ENCODE peak calls at places on chromosomes 4 and X, in eight cellular contexts. One of them, this sample, is unnamed.

GRCh38 chr4:88991746-88992145 is 65.2 kb downstream of the FAM13A start:
- DNase-seq in upper lobe of right lung: no peak
- DNase-seq in heart right ventricle: no peak
- DNase-seq in fibroblast of lung: no peak
- DNase-seq in heart left ventricle: no peak
- DNase-seq in GM23338: no peak
- DNase-seq in dorsolateral prefrontal cortex: no peak
- DNase-seq in left ventricle myocardium inferior: no peak
- DNase-seq in this sample: no peak

GRCh38 chr4:10031663-10032590 is 10.6 kb upstream of the SLC2A9 start:
- DNase-seq in upper lobe of right lung: no peak
- DNase-seq in heart right ventricle: peak
- DNase-seq in fibroblast of lung: no peak
- DNase-seq in heart left ventricle: peak
- DNase-seq in GM23338: peak
- DNase-seq in dorsolateral prefrontal cortex: peak
- DNase-seq in left ventricle myocardium inferior: no peak
- DNase-seq in this sample: no peak

GRCh38 chr4:67122029-67122428 is 423.3 kb downstream of the CENPC start:
- DNase-seq in upper lobe of right lung: no peak
- DNase-seq in heart right ventricle: no peak
- DNase-seq in fibroblast of lung: no peak
- DNase-seq in heart left ventricle: no peak
- DNase-seq in GM23338: peak
- DNase-seq in dorsolateral prefrontal cortex: no peak
- DNase-seq in left ventricle myocardium inferior: no peak
- DNase-seq in this sample: no peak

GRCh38 chr4:122652379-122652778 is 31.5 kb upstream of the IL21 start:
- DNase-seq in upper lobe of right lung: no peak
- DNase-seq in heart right ventricle: no peak
- DNase-seq in fibroblast of lung: peak
- DNase-seq in heart left ventricle: no peak
- DNase-seq in GM23338: peak
- DNase-seq in dorsolateral prefrontal cortex: peak
- DNase-seq in left ventricle myocardium inferior: no peak
- DNase-seq in this sample: peak

GRCh38 chr4:172547724-172548123 is 620.9 kb upstream of the GALNT7 start:
- DNase-seq in upper lobe of right lung: no peak
- DNase-seq in heart right ventricle: no peak
- DNase-seq in fibroblast of lung: no peak
- DNase-seq in heart left ventricle: no peak
- DNase-seq in GM23338: no peak
- DNase-seq in dorsolateral prefrontal cortex: no peak
- DNase-seq in left ventricle myocardium inferior: no peak
- DNase-seq in this sample: no peak

GRCh38 chr4:2075171-2075986 is 16.3 kb downstream of the NAT8L start:
- DNase-seq in upper lobe of right lung: peak
- DNase-seq in heart right ventricle: no peak
- DNase-seq in fibroblast of lung: no peak
- DNase-seq in heart left ventricle: no peak
- DNase-seq in GM23338: no peak
- DNase-seq in dorsolateral prefrontal cortex: no peak
- DNase-seq in left ventricle myocardium inferior: no peak
- DNase-seq in this sample: no peak

GRCh38 chr4:119136541-119136940 is 909 bp downstream of the MYOZ2 start:
- DNase-seq in upper lobe of right lung: no peak
- DNase-seq in heart right ventricle: no peak
- DNase-seq in fibroblast of lung: peak
- DNase-seq in heart left ventricle: no peak
- DNase-seq in GM23338: peak
- DNase-seq in dorsolateral prefrontal cortex: no peak
- DNase-seq in left ventricle myocardium inferior: no peak
- DNase-seq in this sample: no peak

GRCh38 chr4:42646999-42647541 is 9.8 kb downstream of the ATP8A1 start:
- DNase-seq in upper lobe of right lung: no peak
- DNase-seq in heart right ventricle: no peak
- DNase-seq in fibroblast of lung: no peak
- DNase-seq in heart left ventricle: no peak
- DNase-seq in GM23338: no peak
- DNase-seq in dorsolateral prefrontal cortex: no peak
- DNase-seq in left ventricle myocardium inferior: no peak
- DNase-seq in this sample: no peak

GRCh38 chrX:5730561-5730960 is 498.1 kb downstream of the NLGN4X start:
- DNase-seq in upper lobe of right lung: no peak
- DNase-seq in heart right ventricle: no peak
- DNase-seq in fibroblast of lung: no peak
- DNase-seq in heart left ventricle: no peak
- DNase-seq in GM23338: no peak
- DNase-seq in dorsolateral prefrontal cortex: no peak
- DNase-seq in left ventricle myocardium inferior: no peak
- DNase-seq in this sample: peak

GRCh38 chr4:45475490-45475889 is 648.4 kb downstream of the GABRG1 start:
- DNase-seq in upper lobe of right lung: no peak
- DNase-seq in heart right ventricle: no peak
- DNase-seq in fibroblast of lung: no peak
- DNase-seq in heart left ventricle: no peak
- DNase-seq in GM23338: no peak
- DNase-seq in dorsolateral prefrontal cortex: no peak
- DNase-seq in left ventricle myocardium inferior: no peak
- DNase-seq in this sample: no peak

GRCh38 chr4:136088231-136088630 is 1444.1 kb downstream of the PCDH18 start:
- DNase-seq in upper lobe of right lung: no peak
- DNase-seq in heart right ventricle: no peak
- DNase-seq in fibroblast of lung: peak
- DNase-seq in heart left ventricle: no peak
- DNase-seq in GM23338: no peak
- DNase-seq in dorsolateral prefrontal cortex: no peak
- DNase-seq in left ventricle myocardium inferior: no peak
- DNase-seq in this sample: no peak

GRCh38 chr4:3473251-3473942 is 10.3 kb downstream of the DOK7 start:
- DNase-seq in upper lobe of right lung: no peak
- DNase-seq in heart right ventricle: no peak
- DNase-seq in fibroblast of lung: no peak
- DNase-seq in heart left ventricle: no peak
- DNase-seq in GM23338: no peak
- DNase-seq in dorsolateral prefrontal cortex: no peak
- DNase-seq in left ventricle myocardium inferior: peak
- DNase-seq in this sample: no peak

GRCh38 chr4:147964519-147964918 is 232.6 kb downstream of the ARHGAP10 start:
- DNase-seq in upper lobe of right lung: no peak
- DNase-seq in heart right ventricle: no peak
- DNase-seq in fibroblast of lung: peak
- DNase-seq in heart left ventricle: no peak
- DNase-seq in GM23338: no peak
- DNase-seq in dorsolateral prefrontal cortex: no peak
- DNase-seq in left ventricle myocardium inferior: no peak
- DNase-seq in this sample: no peak

GRCh38 chr4:122602277-122603142 is 18.4 kb downstream of the IL21 start:
- DNase-seq in upper lobe of right lung: no peak
- DNase-seq in heart right ventricle: no peak
- DNase-seq in fibroblast of lung: peak
- DNase-seq in heart left ventricle: no peak
- DNase-seq in GM23338: peak
- DNase-seq in dorsolateral prefrontal cortex: no peak
- DNase-seq in left ventricle myocardium inferior: no peak
- DNase-seq in this sample: peak

GRCh38 chr4:145557720-145558119 is 61.5 kb upstream of the MMAA start:
- DNase-seq in upper lobe of right lung: peak
- DNase-seq in heart right ventricle: peak
- DNase-seq in fibroblast of lung: peak
- DNase-seq in heart left ventricle: peak
- DNase-seq in GM23338: peak
- DNase-seq in dorsolateral prefrontal cortex: peak
- DNase-seq in left ventricle myocardium inferior: peak
- DNase-seq in this sample: peak

GRCh38 chrX:65921363-65921762 is 118.5 kb downstream of the VSIG4 start:
- DNase-seq in upper lobe of right lung: no peak
- DNase-seq in heart right ventricle: no peak
- DNase-seq in fibroblast of lung: no peak
- DNase-seq in heart left ventricle: no peak
- DNase-seq in GM23338: no peak
- DNase-seq in dorsolateral prefrontal cortex: no peak
- DNase-seq in left ventricle myocardium inferior: no peak
- DNase-seq in this sample: no peak

GRCh38 chr4:85790582-85790981 is 315.6 kb downstream of the ARHGAP24 start:
- DNase-seq in upper lobe of right lung: no peak
- DNase-seq in heart right ventricle: no peak
- DNase-seq in fibroblast of lung: peak
- DNase-seq in heart left ventricle: no peak
- DNase-seq in GM23338: no peak
- DNase-seq in dorsolateral prefrontal cortex: no peak
- DNase-seq in left ventricle myocardium inferior: no peak
- DNase-seq in this sample: peak

DNA sequence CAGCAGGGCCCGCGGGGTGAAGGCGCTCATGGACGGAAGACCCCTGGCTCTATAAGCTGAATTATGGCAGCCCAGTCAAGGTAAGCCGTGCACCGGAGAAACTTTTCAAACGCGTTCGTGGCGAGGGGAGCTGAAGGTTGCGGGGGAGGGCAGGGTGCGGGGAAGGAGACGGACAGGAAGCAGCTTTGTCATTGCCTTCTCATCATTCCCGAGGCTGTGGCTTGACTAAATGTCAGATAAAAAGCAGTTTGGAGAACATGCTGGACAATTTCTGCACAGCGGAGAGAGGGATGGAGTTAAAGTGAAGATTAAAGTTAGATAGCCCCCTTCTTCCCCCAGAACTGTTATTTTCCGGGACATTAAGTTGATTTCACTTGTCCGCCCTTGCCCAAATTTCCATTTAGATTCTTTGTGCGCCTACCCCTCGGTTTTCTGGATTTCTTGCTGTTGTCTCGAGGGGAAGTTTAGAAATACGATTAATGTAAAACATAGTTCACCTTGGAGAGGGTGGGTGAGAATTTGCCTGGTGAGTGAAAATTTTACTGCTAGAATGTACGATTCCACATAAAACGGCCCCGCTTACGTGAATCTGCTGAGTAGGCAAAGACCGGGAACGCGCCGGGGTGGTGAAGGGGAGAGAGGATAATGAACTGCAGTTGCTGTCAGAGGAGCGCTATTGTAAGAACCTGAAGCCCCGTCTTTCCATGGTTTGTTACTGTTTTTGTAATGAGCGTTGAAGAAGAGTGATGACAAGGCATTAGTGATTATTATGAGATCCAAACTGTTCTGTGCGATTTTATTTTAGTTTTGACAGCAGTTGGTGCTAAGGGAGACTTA is 72.8 kb downstream of the AFF1 start:
- DNase-seq in upper lobe of right lung: peak
- DNase-seq in heart right ventricle: peak
- DNase-seq in fibroblast of lung: peak
- DNase-seq in heart left ventricle: peak
- DNase-seq in GM23338: peak
- DNase-seq in dorsolateral prefrontal cortex: peak
- DNase-seq in left ventricle myocardium inferior: peak
- DNase-seq in this sample: no peak
- H3K4me3 ChIP-seq in upper lobe of right lung: peak
- H3K4me3 ChIP-seq in heart right ventricle: peak
- H3K4me3 ChIP-seq in fibroblast of lung: peak
- H3K4me3 ChIP-seq in heart left ventricle: peak
- H3K4me3 ChIP-seq in GM23338: peak
- H3K4me3 ChIP-seq in dorsolateral prefrontal cortex: peak
- H3K4me3 ChIP-seq in left ventricle myocardium inferior: peak
- H3K4me3 ChIP-seq in this sample: peak

DNA sequence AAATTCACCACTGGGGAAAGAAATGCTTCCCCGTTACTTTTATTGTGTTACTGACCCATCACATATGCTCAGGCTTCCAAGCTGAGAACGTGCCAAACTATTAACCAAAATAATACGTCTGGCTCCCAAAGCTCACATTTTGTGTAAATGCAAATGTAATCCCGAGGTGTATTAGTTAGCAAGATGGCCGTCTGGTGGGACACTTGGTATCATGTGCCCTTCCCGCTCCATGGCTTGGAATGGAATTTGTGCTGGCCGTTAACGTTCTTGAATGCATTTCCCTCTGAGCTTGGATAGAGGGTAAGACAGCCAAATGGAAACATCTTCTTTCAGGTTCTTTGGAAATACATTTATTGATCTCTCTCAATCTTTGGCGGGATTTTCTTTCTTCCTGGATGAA is 105.0 kb downstream of the MFAP3L start:
- DNase-seq in upper lobe of right lung: no peak
- DNase-seq in heart right ventricle: no peak
- DNase-seq in fibroblast of lung: no peak
- DNase-seq in heart left ventricle: no peak
- DNase-seq in GM23338: no peak
- DNase-seq in dorsolateral prefrontal cortex: no peak
- DNase-seq in left ventricle myocardium inferior: no peak
- DNase-seq in this sample: no peak
- TF ChIP-seq CTCF in upper lobe of right lung: no peak
- TF ChIP-seq CTCF in heart right ventricle: no peak
- TF ChIP-seq CTCF in fibroblast of lung: no peak
- TF ChIP-seq CTCF in heart left ventricle: no peak
- TF ChIP-seq CTCF in GM23338: no peak
- TF ChIP-seq CTCF in dorsolateral prefrontal cortex: no peak
- TF ChIP-seq CTCF in left ventricle myocardium inferior: no peak
- TF ChIP-seq CTCF in this sample: no peak

DNA sequence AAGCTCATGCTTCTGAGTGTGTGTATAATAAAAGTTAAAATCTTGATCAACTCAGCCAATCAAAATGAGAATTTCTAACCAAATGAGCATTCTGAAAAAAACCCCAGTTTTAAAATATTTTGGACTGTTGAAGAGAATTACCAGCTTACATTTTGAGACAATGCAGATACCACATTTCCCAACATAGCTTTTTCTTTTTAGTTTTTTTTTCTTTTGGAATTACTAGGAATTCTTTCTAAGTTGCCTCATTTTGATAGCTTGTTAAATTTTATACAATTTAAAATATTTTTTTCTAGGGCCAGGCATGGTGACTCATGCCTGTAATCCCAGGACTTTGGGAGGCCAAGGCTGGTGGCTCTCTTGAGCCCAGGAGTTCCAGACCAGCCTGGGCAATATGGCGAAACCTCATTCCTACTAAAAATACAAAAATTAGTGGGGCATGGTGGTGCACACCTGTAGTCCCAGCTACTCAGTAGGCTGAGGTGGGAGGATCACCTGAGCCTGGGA is 2.2 kb downstream of the RP2 start:
- DNase-seq in upper lobe of right lung: no peak
- DNase-seq in heart right ventricle: no peak
- DNase-seq in fibroblast of lung: no peak
- DNase-seq in heart left ventricle: no peak
- DNase-seq in GM23338: no peak
- DNase-seq in dorsolateral prefrontal cortex: no peak
- DNase-seq in left ventricle myocardium inferior: no peak
- DNase-seq in this sample: peak
- H3K4me3 ChIP-seq in upper lobe of right lung: no peak
- H3K4me3 ChIP-seq in heart right ventricle: no peak
- H3K4me3 ChIP-seq in fibroblast of lung: peak
- H3K4me3 ChIP-seq in heart left ventricle: no peak
- H3K4me3 ChIP-seq in GM23338: peak
- H3K4me3 ChIP-seq in dorsolateral prefrontal cortex: no peak
- H3K4me3 ChIP-seq in left ventricle myocardium inferior: no peak
- H3K4me3 ChIP-seq in this sample: no peak

DNA sequence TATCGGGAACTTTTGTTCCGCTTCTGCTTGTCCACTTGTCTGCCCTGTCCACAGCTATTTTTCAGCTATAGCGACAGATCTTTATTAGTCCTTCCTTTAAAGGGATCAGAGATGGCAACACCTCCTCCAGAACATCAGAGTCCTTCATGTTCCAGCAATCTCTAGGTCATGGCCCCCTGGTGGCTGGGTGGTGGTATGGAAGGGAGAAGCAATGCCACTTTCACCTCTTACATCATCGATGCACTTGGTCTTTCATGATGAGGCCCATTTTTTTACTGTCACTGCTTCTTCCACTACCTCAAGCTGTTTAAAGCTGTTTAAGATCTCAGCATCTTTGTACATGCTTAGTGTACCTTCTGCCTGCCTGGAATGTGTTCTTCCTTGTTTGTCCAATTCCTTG is 106.7 kb downstream of the ARHGAP6 start:
- DNase-seq in upper lobe of right lung: peak
- DNase-seq in heart right ventricle: no peak
- DNase-seq in fibroblast of lung: no peak
- DNase-seq in heart left ventricle: no peak
- DNase-seq in GM23338: peak
- DNase-seq in dorsolateral prefrontal cortex: no peak
- DNase-seq in left ventricle myocardium inferior: no peak
- DNase-seq in this sample: no peak
- TF ChIP-seq CTCF in upper lobe of right lung: peak
- TF ChIP-seq CTCF in heart right ventricle: no peak
- TF ChIP-seq CTCF in fibroblast of lung: peak
- TF ChIP-seq CTCF in heart left ventricle: no peak
- TF ChIP-seq CTCF in GM23338: peak
- TF ChIP-seq CTCF in dorsolateral prefrontal cortex: no peak
- TF ChIP-seq CTCF in left ventricle myocardium inferior: no peak
- TF ChIP-seq CTCF in this sample: no peak

This sample was measured in AG10803.